ENCODE peak calls at places on chromosome 19, in eight cellular contexts. One of them, this sample, is unnamed.

GRCh38 chr19:13881692-13882418 is 4.9 kb downstream of the NANOS3 start:
- DNase-seq in RCC 7860: no peak
- DNase-seq in HTR-8/SVneo: no peak
- DNase-seq in NCI-H774: no peak
- DNase-seq in body of pancreas: peak
- DNase-seq in NT2/D1: no peak
- DNase-seq in NCI-H345: no peak
- DNase-seq in NCI-H2029 treated with DMSO at 0.1 percent for 48 hours: no peak
- DNase-seq in this sample: no peak

GRCh38 chr19:944171-944567 is 18.3 kb downstream of the ARID3A start:
- DNase-seq in NT2/D1: no peak
- DNase-seq in HTR-8/SVneo: no peak
- DNase-seq in NCI-H2029 treated with DMSO at 0.1 percent for 48 hours: no peak
- DNase-seq in RCC 7860: no peak
- DNase-seq in body of pancreas: no peak
- DNase-seq in NCI-H345: no peak
- DNase-seq in NCI-H774: no peak
- DNase-seq in this sample: peak

GRCh38 chr19:6357995-6358394 is 3.3 kb upstream of the CLPP start:
- DNase-seq in HTR-8/SVneo: no peak
- DNase-seq in NT2/D1: no peak
- DNase-seq in body of pancreas: no peak
- DNase-seq in NCI-H2029 treated with DMSO at 0.1 percent for 48 hours: no peak
- DNase-seq in NCI-H774: no peak
- DNase-seq in NCI-H345: no peak
- DNase-seq in RCC 7860: no peak
- DNase-seq in this sample: no peak

GRCh38 chr19:33406521-33407139 is 33.1 kb downstream of the CEBPG start:
- DNase-seq in NCI-H2029 treated with DMSO at 0.1 percent for 48 hours: peak
- DNase-seq in NT2/D1: peak
- DNase-seq in RCC 7860: peak
- DNase-seq in HTR-8/SVneo: peak
- DNase-seq in body of pancreas: peak
- DNase-seq in NCI-H345: peak
- DNase-seq in NCI-H774: no peak
- DNase-seq in this sample: peak

GRCh38 chr19:34224996-34225658 is 29.2 kb upstream of the GARRE1 start:
- DNase-seq in NCI-H345: no peak
- DNase-seq in RCC 7860: no peak
- DNase-seq in NCI-H774: no peak
- DNase-seq in NT2/D1: peak
- DNase-seq in NCI-H2029 treated with DMSO at 0.1 percent for 48 hours: no peak
- DNase-seq in HTR-8/SVneo: no peak
- DNase-seq in body of pancreas: no peak
- DNase-seq in this sample: no peak

GRCh38 chr19:14516746-14517438 is 1.3 kb downstream of the DNAJB1 start:
- DNase-seq in RCC 7860: no peak
- DNase-seq in NCI-H345: no peak
- DNase-seq in NT2/D1: no peak
- DNase-seq in NCI-H774: no peak
- DNase-seq in body of pancreas: no peak
- DNase-seq in HTR-8/SVneo: no peak
- DNase-seq in NCI-H2029 treated with DMSO at 0.1 percent for 48 hours: no peak
- DNase-seq in this sample: no peak

GRCh38 chr19:17618281-17618903 is 62.9 kb downstream of the COLGALT1 start:
- DNase-seq in NCI-H2029 treated with DMSO at 0.1 percent for 48 hours: no peak
- DNase-seq in RCC 7860: no peak
- DNase-seq in body of pancreas: no peak
- DNase-seq in HTR-8/SVneo: no peak
- DNase-seq in NCI-H774: no peak
- DNase-seq in NCI-H345: no peak
- DNase-seq in NT2/D1: no peak
- DNase-seq in this sample: no peak

GRCh38 chr19:1232652-1233360 is 5.0 kb downstream of the CBARP start:
- DNase-seq in HTR-8/SVneo: no peak
- DNase-seq in NT2/D1: no peak
- DNase-seq in RCC 7860: no peak
- DNase-seq in NCI-H2029 treated with DMSO at 0.1 percent for 48 hours: no peak
- DNase-seq in NCI-H774: no peak
- DNase-seq in NCI-H345: no peak
- DNase-seq in body of pancreas: peak
- DNase-seq in this sample: no peak

GRCh38 chr19:50777830-50778303 is 7.6 kb downstream of the GPR32 start:
- DNase-seq in NCI-H345: no peak
- DNase-seq in NT2/D1: peak
- DNase-seq in RCC 7860: no peak
- DNase-seq in NCI-H2029 treated with DMSO at 0.1 percent for 48 hours: no peak
- DNase-seq in NCI-H774: no peak
- DNase-seq in body of pancreas: no peak
- DNase-seq in HTR-8/SVneo: no peak
- DNase-seq in this sample: no peak

GRCh38 chr19:45769821-45770191 is 754 bp upstream of the SIX5 start:
- DNase-seq in HTR-8/SVneo: no peak
- DNase-seq in RCC 7860: peak
- DNase-seq in NCI-H774: no peak
- DNase-seq in NCI-H345: no peak
- DNase-seq in NCI-H2029 treated with DMSO at 0.1 percent for 48 hours: no peak
- DNase-seq in NT2/D1: no peak
- DNase-seq in body of pancreas: peak
- DNase-seq in this sample: peak

GRCh38 chr19:35248310-35249145 is at the start of gene LSR:
- DNase-seq in RCC 7860: peak
- DNase-seq in NCI-H2029 treated with DMSO at 0.1 percent for 48 hours: peak
- DNase-seq in body of pancreas: peak
- DNase-seq in NCI-H345: peak
- DNase-seq in HTR-8/SVneo: peak
- DNase-seq in NT2/D1: peak
- DNase-seq in NCI-H774: peak
- DNase-seq in this sample: peak

GRCh38 chr19:41792513-41793413 is 3.6 kb upstream of the CEACAM3 start:
- DNase-seq in body of pancreas: peak
- DNase-seq in HTR-8/SVneo: peak
- DNase-seq in NCI-H345: no peak
- DNase-seq in RCC 7860: no peak
- DNase-seq in NCI-H2029 treated with DMSO at 0.1 percent for 48 hours: peak
- DNase-seq in NCI-H774: no peak
- DNase-seq in NT2/D1: peak
- DNase-seq in this sample: peak

GRCh38 chr19:18760440-18761383 is 30.4 kb downstream of the COMP start:
- DNase-seq in HTR-8/SVneo: no peak
- DNase-seq in NCI-H345: no peak
- DNase-seq in NCI-H774: no peak
- DNase-seq in NT2/D1: no peak
- DNase-seq in body of pancreas: no peak
- DNase-seq in NCI-H2029 treated with DMSO at 0.1 percent for 48 hours: no peak
- DNase-seq in RCC 7860: no peak
- DNase-seq in this sample: no peak

GRCh38 chr19:51461723-51462161 is 3.5 kb upstream of the SIGLEC8 start:
- DNase-seq in NCI-H774: no peak
- DNase-seq in NCI-H345: no peak
- DNase-seq in NT2/D1: no peak
- DNase-seq in body of pancreas: no peak
- DNase-seq in HTR-8/SVneo: no peak
- DNase-seq in RCC 7860: no peak
- DNase-seq in NCI-H2029 treated with DMSO at 0.1 percent for 48 hours: no peak
- DNase-seq in this sample: peak

GRCh38 chr19:42368765-42369164 is 21.3 kb downstream of the CNFN start:
- DNase-seq in NCI-H774: no peak
- DNase-seq in body of pancreas: no peak
- DNase-seq in HTR-8/SVneo: no peak
- DNase-seq in NCI-H2029 treated with DMSO at 0.1 percent for 48 hours: no peak
- DNase-seq in NCI-H345: no peak
- DNase-seq in RCC 7860: no peak
- DNase-seq in NT2/D1: no peak
- DNase-seq in this sample: no peak

GRCh38 chr19:41376998-41377365 is 649 bp downstream of the TMEM91 start:
- DNase-seq in body of pancreas: no peak
- DNase-seq in NCI-H2029 treated with DMSO at 0.1 percent for 48 hours: no peak
- DNase-seq in NCI-H774: no peak
- DNase-seq in HTR-8/SVneo: no peak
- DNase-seq in RCC 7860: no peak
- DNase-seq in NT2/D1: no peak
- DNase-seq in NCI-H345: no peak
- DNase-seq in this sample: no peak

GRCh38 chr19:55809381-55810058 is 22.3 kb downstream of the NLRP11 start:
- DNase-seq in NCI-H774: no peak
- DNase-seq in NT2/D1: peak
- DNase-seq in HTR-8/SVneo: peak
- DNase-seq in body of pancreas: peak
- DNase-seq in RCC 7860: peak
- DNase-seq in NCI-H345: peak
- DNase-seq in NCI-H2029 treated with DMSO at 0.1 percent for 48 hours: peak
- DNase-seq in this sample: peak

GRCh38 chr19:16928351-16928750 is 39.6 kb downstream of the F2RL3 start:
- DNase-seq in RCC 7860: no peak
- DNase-seq in body of pancreas: no peak
- DNase-seq in NCI-H345: no peak
- DNase-seq in NCI-H2029 treated with DMSO at 0.1 percent for 48 hours: no peak
- DNase-seq in NCI-H774: no peak
- DNase-seq in NT2/D1: no peak
- DNase-seq in HTR-8/SVneo: no peak
- DNase-seq in this sample: no peak

GRCh38 chr19:3494559-3494958 is 5.9 kb downstream of the DOHH start:
- DNase-seq in NCI-H774: no peak
- DNase-seq in NCI-H345: no peak
- DNase-seq in body of pancreas: no peak
- DNase-seq in NT2/D1: no peak
- DNase-seq in HTR-8/SVneo: no peak
- DNase-seq in RCC 7860: no peak
- DNase-seq in NCI-H2029 treated with DMSO at 0.1 percent for 48 hours: no peak
- DNase-seq in this sample: no peak